ENCODE peak calls at places on chromosomes 16 and 17, in ten cellular contexts. F is progenitor cell of endocrine pancreas, S is tibial nerve, Q is testis, G is transverse colon, K is fibroblast of lung, B is pancreas, T is heart right ventricle, R is foreskin fibroblast, Z is RWPE1. P is an unnamed sample.
A peak's percentile ranks its signal among the peaks of the same experiment; 100 is the strongest.

GRCh38 chr17:51703364-51704341 is 443.3 kb downstream of the UTP18 start:
- DNase-seq in B (peak; percentile 59), Z (peak; percentile 36), G (no peak), S (peak; percentile 62), F (no peak), K (no peak), Q (peak; percentile 48), T (peak; percentile 68), R (peak; percentile 0), P (no peak)

GRCh38 chr16:6496996-6497395 is 835.6 kb upstream of the RBFOX1 start:
- DNase-seq in R (no peak), G (no peak), S (no peak), K (no peak), B (no peak), T (no peak), F (no peak), Z (no peak), Q (no peak), P (no peak)

GRCh38 chr17:81612172-81612571 is 24.7 kb downstream of the NPLOC4 start:
- DNase-seq in G (no peak), Z (no peak), B (no peak), Q (no peak), S (no peak), F (no peak), R (no peak), T (no peak), K (no peak), P (peak; percentile 69)

GRCh38 chr16:69107311-69107962 is 2.0 kb downstream of the HAS3 start:
- DNase-seq in G (peak; percentile 72), Z (peak; percentile 56), Q (peak; percentile 30), S (no peak), F (no peak), K (peak; percentile 15), T (peak; percentile 51), B (peak; percentile 42), R (no peak), P (peak; percentile 54)

GRCh38 chr17:68248886-68249872 is 1.3 kb downstream of the AMZ2 start:
- DNase-seq in G (no peak), Z (no peak), K (no peak), Q (no peak), S (no peak), T (no peak), F (no peak), R (no peak), B (no peak), P (no peak)

GRCh38 chr17:78390241-78391050 is 12.0 kb downstream of the PGS1 start:
- DNase-seq in T (peak; percentile 14), R (peak; percentile 96), Q (no peak), F (no peak), K (peak; percentile 94), S (no peak), Z (no peak), G (no peak), B (no peak), P (peak; percentile 73)

GRCh38 chr17:33099906-33100305 is 108.3 kb downstream of the SPACA3 start:
- DNase-seq in S (no peak), Z (no peak), R (no peak), B (no peak), T (no peak), G (no peak), Q (no peak), F (no peak), K (no peak), P (no peak)

GRCh38 chr16:70433456-70434103 is 5.3 kb downstream of the ST3GAL2 start:
- DNase-seq in Z (no peak), K (peak; percentile 87), B (no peak), R (peak; percentile 87), Q (no peak), T (peak; percentile 54), F (no peak), G (peak; percentile 33), S (no peak), P (no peak)

GRCh38 chr17:61368049-61368831 is 31.4 kb upstream of the TBX2 start:
- DNase-seq in G (no peak), K (no peak), B (no peak), F (no peak), Q (no peak), Z (no peak), S (no peak), R (no peak), T (no peak), P (no peak)

GRCh38 chr16:10594312-10594950 is 14.0 kb upstream of the EMP2 start:
- DNase-seq in T (no peak), B (no peak), Z (peak; percentile 90), S (no peak), F (no peak), R (no peak), K (no peak), Q (no peak), G (peak; percentile 93), P (no peak)

GRCh38 chr16:19853973-19854876 is 30.4 kb downstream of the GPRC5B start:
- DNase-seq in Q (no peak), T (no peak), S (no peak), K (no peak), R (no peak), Z (no peak), B (no peak), F (no peak), G (no peak), P (no peak)

GRCh38 chr16:85490971-85491771 is 122.0 kb upstream of the GSE1 start:
- DNase-seq in R (no peak), Z (no peak), K (no peak), T (no peak), S (no peak), G (peak; percentile 65), B (peak; percentile 30), F (no peak), Q (peak; percentile 48), P (peak; percentile 66)

GRCh38 chr16:88382491-88383400 is at the start of gene ZNF469:
- DNase-seq in Q (no peak), G (no peak), S (no peak), F (no peak), B (no peak), R (peak; percentile 39), K (peak; percentile 36), T (no peak), Z (no peak), P (peak; percentile 64)

GRCh38 chr16:84086996-84087395 is 29.7 kb downstream of the MBTPS1 start:
- DNase-seq in B (no peak), T (no peak), S (no peak), G (no peak), R (no peak), K (no peak), F (no peak), Q (no peak), Z (no peak), P (peak; percentile 57)

GRCh38 chr17:16928406-16929280 is 43.3 kb downstream of the TNFRSF13B start:
- DNase-seq in F (no peak), G (no peak), S (no peak), Z (no peak), B (no peak), K (no peak), R (no peak), T (no peak), Q (no peak), P (no peak)

GRCh38 chr17:62110923-62111484 is 45.9 kb upstream of the MED13 start:
- DNase-seq in F (no peak), K (no peak), G (no peak), S (no peak), R (peak; percentile 2), B (no peak), Q (no peak), T (no peak), Z (no peak), P (no peak)

GRCh38 chr16:76650579-76650978 is 373.4 kb downstream of the CNTNAP4 start:
- DNase-seq in B (no peak), Z (peak; percentile 30), S (no peak), F (no peak), K (no peak), G (no peak), R (no peak), Q (no peak), T (no peak), P (no peak)

GRCh38 chr17:39706383-39706782 is 6.5 kb downstream of the ERBB2 start:
- DNase-seq in T (no peak), Q (no peak), S (no peak), R (no peak), B (no peak), Z (no peak), K (no peak), G (no peak), F (no peak), P (no peak)

GRCh38 chr16:72126429-72126765 is 32.8 kb downstream of the DHX38 start:
- DNase-seq in S (peak; percentile 22), Z (no peak), F (no peak), Q (no peak), G (no peak), B (no peak), K (no peak), R (no peak), T (no peak), P (no peak)

DNA sequence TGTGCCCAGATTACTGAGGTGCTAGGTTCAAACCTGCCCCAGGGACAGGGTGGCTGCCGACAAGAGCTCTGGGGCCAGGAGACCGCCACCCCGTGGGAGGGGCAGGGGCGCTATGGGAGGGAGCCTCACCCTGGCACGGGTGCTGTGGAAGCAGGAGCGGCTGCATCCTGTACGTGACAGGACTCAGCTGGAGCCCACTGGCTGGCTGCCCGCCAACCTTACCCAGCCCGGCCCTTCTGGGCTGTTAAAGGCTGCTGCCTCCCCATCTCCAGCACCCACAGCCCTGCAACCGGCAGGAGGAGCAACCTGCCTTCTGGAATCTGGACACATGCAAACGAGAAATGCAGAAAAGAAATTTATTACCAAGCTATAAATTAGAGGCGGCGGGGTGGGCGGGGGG is 11.2 kb downstream of the PAM16 start:
- DNase-seq in K (peak; percentile 75), T (peak; percentile 70), Q (no peak), F (no peak), Z (no peak), R (no peak), G (no peak), S (no peak), B (no peak), P (no peak)
- TF ChIP-seq CTCF in K (peak; percentile 24), T (no peak), Q (no peak), F (no peak), Z (no peak), R (peak; percentile 3), G (no peak), S (no peak), B (no peak), P (no peak)

GRCh38 chr16:52191533-52192134 is 355.3 kb downstream of the TOX3 start:
- DNase-seq in Q (peak; percentile 77), S (peak; percentile 62), B (peak; percentile 46), K (peak; percentile 73), G (peak; percentile 74), T (peak; percentile 29), R (peak; percentile 23), Z (peak; percentile 64), F (peak; percentile 66), P (peak; percentile 80)
- TF ChIP-seq CTCF in Q (peak; percentile 68), S (peak; percentile 75), B (peak; percentile 90), K (peak; percentile 86), G (peak; percentile 93), T (peak; percentile 90), R (peak; percentile 86), Z (peak; percentile 92), F (peak; percentile 98), P (peak; percentile 93)

GRCh38 chr17:11644265-11645212 is 46.3 kb downstream of the DNAH9 start:
- DNase-seq in R (peak; percentile 7), S (peak; percentile 76), Q (peak; percentile 90), B (peak; percentile 72), Z (peak; percentile 44), T (peak; percentile 23), G (peak; percentile 71), K (peak; percentile 47), F (peak; percentile 39), P (peak; percentile 63)
- TF ChIP-seq CTCF in R (peak; percentile 68), S (peak; percentile 58), Q (peak; percentile 46), B (peak; percentile 84), Z (peak; percentile 78), T (peak; percentile 91), G (peak; percentile 80), K (peak; percentile 43), F (peak; percentile 86), P (peak; percentile 94)

GRCh38 chr17:75263051-75263450 is 1.4 kb downstream of the MRPS7 start:
- DNase-seq in Z (no peak), F (no peak), K (no peak), S (no peak), G (no peak), T (no peak), B (no peak), R (no peak), Q (no peak), P (no peak)
- TF ChIP-seq CTCF in Z (no peak), F (no peak), K (no peak), S (no peak), G (no peak), T (no peak), B (no peak), R (no peak), Q (no peak), P (no peak)

P was measured in glutamatergic neuron.